ENCODE peak calls at places on chromosomes 5 and 9, in six cellular contexts. H is right cardiac atrium, N is fibroblast of the conjunctiva, T is GM04503, C is NCI-H345, X is fibroblast of mammary gland. Y is an unnamed sample.

GRCh38 chr5:81805086-81805485 is 54.2 kb upstream of the SSBP2 start:
- DNase-seq in H (no peak), N (no peak), T (no peak), C (no peak), X (no peak), Y (no peak)

GRCh38 chr5:139725073-139725830 is 70.4 kb upstream of the PSD2 start:
- DNase-seq in H (peak; percentile 92), N (peak; percentile 53), T (no peak), C (no peak), X (peak; percentile 80), Y (no peak)

GRCh38 chr5:143355710-143356109 is 47.8 kb downstream of the NR3C1 start:
- DNase-seq in H (peak; percentile 59), N (peak; percentile 90), T (peak; percentile 61), C (peak; percentile 88), X (peak; percentile 97), Y (peak; percentile 84)

GRCh38 chr9:124482431-124483031 is 24.7 kb downstream of the NR5A1 start:
- DNase-seq in H (peak; percentile 44), N (no peak), T (no peak), C (no peak), X (no peak), Y (peak; percentile 48)

GRCh38 chr9:34588671-34589370 is 703 bp downstream of the CNTFR start:
- DNase-seq in H (peak; percentile 78), N (no peak), T (no peak), C (no peak), X (no peak), Y (no peak)

GRCh38 chr9:132241840-132242620 is 80.2 kb downstream of the NTNG2 start:
- DNase-seq in H (peak; percentile 81), N (no peak), T (no peak), C (peak; percentile 50), X (no peak), Y (no peak)

GRCh38 chr5:2861605-2862004 is 110.1 kb upstream of the IRX2 start:
- DNase-seq in H (no peak), N (no peak), T (no peak), C (no peak), X (no peak), Y (no peak)

GRCh38 chr5:929596-929995 is 36.9 kb downstream of the TRIP13 start:
- DNase-seq in H (no peak), N (no peak), T (no peak), C (no peak), X (no peak), Y (no peak)

GRCh38 chr5:100803391-100803790 is 99.7 kb downstream of the ST8SIA4 start:
- DNase-seq in H (no peak), N (peak; percentile 18), T (no peak), C (peak; percentile 2), X (peak; percentile 49), Y (no peak)

GRCh38 chr5:139315056-139315455 is 21.5 kb downstream of the MATR3 start:
- DNase-seq in H (no peak), N (no peak), T (no peak), C (no peak), X (no peak), Y (peak; percentile 55)

GRCh38 chr9:85662558-85662957 is 79.2 kb downstream of the AGTPBP1 start:
- DNase-seq in H (no peak), N (no peak), T (no peak), C (no peak), X (no peak), Y (no peak)

GRCh38 chr5:135107986-135108385 is 74.0 kb upstream of the PITX1 start:
- DNase-seq in H (no peak), N (no peak), T (no peak), C (no peak), X (no peak), Y (no peak)

GRCh38 chr9:89850633-89851325 is 246.0 kb downstream of the GADD45G start:
- DNase-seq in H (peak; percentile 74), N (no peak), T (peak; percentile 34), C (no peak), X (peak; percentile 31), Y (no peak)

GRCh38 chr5:82635561-82636288 is 357.6 kb upstream of the RPS23 start:
- DNase-seq in H (no peak), N (no peak), T (no peak), C (no peak), X (peak; percentile 75), Y (peak; percentile 21)

GRCh38 chr9:37446401-37446800 is 18.8 kb downstream of the ZBTB5 start:
- DNase-seq in H (no peak), N (no peak), T (no peak), C (no peak), X (no peak), Y (no peak)

GRCh38 chr5:133990396-133990795 is 14.4 kb downstream of the VDAC1 start:
- DNase-seq in H (no peak), N (no peak), T (no peak), C (peak; percentile 63), X (no peak), Y (no peak)

GRCh38 chr9:137487454-137488329 is 28.6 kb upstream of the NSMF start:
- DNase-seq in H (no peak), N (no peak), T (no peak), C (peak; percentile 75), X (no peak), Y (no peak)

GRCh38 chr5:1118231-1118698 is 6.4 kb upstream of the SLC12A7 start:
- DNase-seq in H (peak; percentile 87), N (no peak), T (no peak), C (peak; percentile 81), X (peak; percentile 26), Y (no peak)

GRCh38 chr9:129823934-129824601 is at the start of gene TOR1A:
- DNase-seq in H (peak; percentile 98), N (peak; percentile 91), T (peak; percentile 70), C (peak; percentile 91), X (peak; percentile 94), Y (peak; percentile 92)

GRCh38 chr9:121294866-121295661 is 27.1 kb downstream of the GSN start:
- DNase-seq in H (peak; percentile 79), N (peak; percentile 35), T (no peak), C (no peak), X (no peak), Y (no peak)

GRCh38 chr9:16626577-16627130 is 243.8 kb downstream of the BNC2 start:
- DNase-seq in H (no peak), N (peak; percentile 61), T (no peak), C (peak; percentile 51), X (peak; percentile 93), Y (peak; percentile 41)

GRCh38 chr5:160198886-160199409 is 30.4 kb upstream of the FABP6 start:
- DNase-seq in H (no peak), N (no peak), T (no peak), C (no peak), X (no peak), Y (no peak)

GRCh38 chr5:28945859-28946258 is 1907.5 kb upstream of the CDH9 start:
- DNase-seq in H (no peak), N (no peak), T (no peak), C (no peak), X (no peak), Y (no peak)

GRCh38 chr9:135373151-135373685 is 106.4 kb upstream of the PPP1R26 start:
- DNase-seq in H (peak; percentile 30), N (no peak), T (no peak), C (no peak), X (no peak), Y (no peak)

GRCh38 chr5:146173597-146173996 is 8.9 kb downstream of the LARS1 start:
- DNase-seq in H (no peak), N (no peak), T (no peak), C (no peak), X (no peak), Y (no peak)

GRCh38 chr9:93058357-93059096 is at the start of gene SUSD3:
- DNase-seq in H (peak; percentile 88), N (peak; percentile 29), T (no peak), C (no peak), X (peak; percentile 36), Y (peak; percentile 37)

GRCh38 chr9:33860200-33860871 is 43.4 kb downstream of the UBE2R2 start:
- DNase-seq in H (no peak), N (no peak), T (no peak), C (no peak), X (no peak), Y (no peak)

GRCh38 chr5:112668016-112668415 is 69.7 kb upstream of the APC start:
- DNase-seq in H (no peak), N (no peak), T (no peak), C (no peak), X (peak; percentile 30), Y (no peak)

GRCh38 chr5:9546973-9547947 is 1.4 kb upstream of the SEMA5A start:
- DNase-seq in H (peak; percentile 67), N (peak; percentile 42), T (peak; percentile 75), C (no peak), X (peak; percentile 59), Y (no peak)

GRCh38 chr9:13939129-13939528 is 374.8 kb downstream of the NFIB start:
- DNase-seq in H (no peak), N (peak; percentile 59), T (peak; percentile 39), C (no peak), X (peak; percentile 90), Y (peak; percentile 50)

GRCh38 chr5:116411101-116411571 is 163.5 kb downstream of the SEMA6A start:
- DNase-seq in H (peak; percentile 71), N (no peak), T (no peak), C (no peak), X (peak; percentile 6), Y (no peak)

GRCh38 chr9:117434568-117434967 is 19.7 kb upstream of the ASTN2 start:
- DNase-seq in H (no peak), N (no peak), T (no peak), C (no peak), X (no peak), Y (no peak)

GRCh38 chr9:4873066-4873465 is 80.3 kb downstream of the RCL1 start:
- DNase-seq in H (no peak), N (no peak), T (no peak), C (no peak), X (no peak), Y (no peak)

GRCh38 chr5:180126716-180127681 is 55.4 kb upstream of the RNF130 start:
- DNase-seq in H (peak; percentile 69), N (no peak), T (no peak), C (peak; percentile 33), X (peak; percentile 4), Y (no peak)

GRCh38 chr5:151617383-151617840 is 26.3 kb upstream of the FAT2 start:
- DNase-seq in H (no peak), N (no peak), T (no peak), C (no peak), X (no peak), Y (no peak)

GRCh38 chr5:62828757-62829156 is 250.1 kb downstream of the LRRC70 start:
- DNase-seq in H (no peak), N (no peak), T (no peak), C (no peak), X (no peak), Y (no peak)

GRCh38 chr9:73153793-73154227 is 2.1 kb downstream of the ANXA1 start:
- DNase-seq in H (no peak), N (no peak), T (peak; percentile 45), C (no peak), X (peak; percentile 76), Y (peak; percentile 29)

GRCh38 chr5:142159354-142159753 is 50.8 kb downstream of the NDFIP1 start:
- DNase-seq in H (no peak), N (no peak), T (no peak), C (no peak), X (no peak), Y (no peak)

Y was measured in COLO829.